ENCODE peak calls at places on chromosomes 4 and X, in seven cellular contexts. M is NCI-H510A, D is substantia nigra, S is heart right ventricle, W is SK-MEL-5, F is sciatic nerve, U is amniotic stem cell. E is an unnamed sample.
A peak's percentile ranks its signal among the peaks of the same experiment; 100 is the strongest.

GRCh38 chr4:3176625-3177229 is 72.2 kb upstream of the MSANTD1 start:
- DNase-seq in S (no peak), D (no peak), U (no peak), M (no peak), W (no peak), F (no peak), E (no peak)

GRCh38 chr4:10115271-10115656 is 1.3 kb downstream of the WDR1 start:
- DNase-seq in U (peak; percentile 9), D (no peak), W (no peak), F (no peak), S (no peak), M (no peak), E (no peak)

GRCh38 chr4:98781641-98782348 is 123.4 kb upstream of the TSPAN5 start:
- DNase-seq in F (no peak), D (no peak), M (no peak), U (no peak), W (no peak), S (no peak), E (no peak)

GRCh38 chr4:25351777-25352421 is 25.2 kb upstream of the ANAPC4 start:
- DNase-seq in M (no peak), S (no peak), D (no peak), U (peak; percentile 0), W (no peak), F (no peak), E (peak; percentile 32)

GRCh38 chr4:149409186-149410056 is 406.2 kb downstream of the IQCM start:
- DNase-seq in W (peak; percentile 72), D (no peak), U (peak; percentile 8), M (no peak), S (peak; percentile 39), F (peak; percentile 54), E (peak; percentile 46)

GRCh38 chr4:154634058-154634457 is 21.6 kb upstream of the FGG start:
- DNase-seq in S (no peak), W (no peak), F (no peak), U (no peak), M (no peak), D (no peak), E (no peak)

GRCh38 chr4:131566026-131566425 is 1583.1 kb upstream of the PCDH10 start:
- DNase-seq in W (no peak), U (no peak), M (no peak), F (no peak), S (no peak), D (no peak), E (no peak)

GRCh38 chrX:1893758-1894294 is 279.0 kb downstream of the ASMT start:
- DNase-seq in F (no peak), S (no peak), U (no peak), W (no peak), D (no peak), M (no peak), E (no peak)

GRCh38 chr4:87266986-87267385 is 46.6 kb upstream of the KLHL8 start:
- DNase-seq in S (no peak), W (no peak), U (no peak), D (no peak), M (no peak), F (no peak), E (no peak)

GRCh38 chrX:110852180-110852579 is 56.6 kb upstream of the CHRDL1 start:
- DNase-seq in W (peak; percentile 64), D (no peak), U (no peak), M (no peak), S (no peak), F (no peak), E (no peak)

GRCh38 chr4:86033171-86033570 is 326.7 kb downstream of the MAPK10 start:
- DNase-seq in D (no peak), F (peak; percentile 61), S (peak; percentile 25), W (no peak), M (no peak), U (no peak), E (peak; percentile 74)

GRCh38 chr4:140533951-140534480 is 10.0 kb downstream of the ELMOD2 start:
- DNase-seq in F (no peak), M (no peak), U (no peak), D (no peak), S (no peak), W (no peak), E (no peak)

GRCh38 chr4:7535619-7536018 is 100.9 kb upstream of the PSAPL1 start:
- DNase-seq in S (no peak), M (no peak), F (no peak), D (no peak), W (no peak), U (no peak), E (no peak)

GRCh38 chrX:66622209-66622608 is 16.7 kb downstream of the EDA2R start:
- DNase-seq in M (no peak), F (no peak), W (no peak), S (no peak), D (no peak), U (no peak), E (no peak)

GRCh38 chrX:76148753-76149152 is 24.1 kb upstream of the PBDC1 start:
- DNase-seq in S (peak; percentile 10), U (no peak), M (no peak), F (no peak), D (no peak), W (peak; percentile 46), E (no peak)

GRCh38 chrX:70168238-70169188 is 8.8 kb upstream of the DGAT2L6 start:
- DNase-seq in D (no peak), S (no peak), F (no peak), U (no peak), W (peak; percentile 67), M (no peak), E (peak; percentile 11)

GRCh38 chrX:24259544-24260240 is 54.2 kb downstream of the SUPT20HL2 start:
- DNase-seq in W (peak; percentile 73), S (no peak), F (no peak), D (no peak), U (peak; percentile 50), M (no peak), E (peak; percentile 52)

GRCh38 chr4:38753021-38753806 is 29.6 kb downstream of the TLR10 start:
- DNase-seq in D (peak; percentile 6), M (no peak), S (peak; percentile 79), W (peak; percentile 98), U (peak; percentile 88), F (peak; percentile 93), E (peak; percentile 96)

GRCh38 chr4:148397006-148397673 is 45.1 kb downstream of the NR3C2 start:
- DNase-seq in U (no peak), S (no peak), W (no peak), F (no peak), D (no peak), M (no peak), E (no peak)

GRCh38 chrX:54928876-54929275 is 8.3 kb downstream of the TRO start:
- DNase-seq in W (no peak), S (no peak), F (no peak), D (no peak), U (no peak), M (no peak), E (no peak)

GRCh38 chr4:165754664-165755063 is 118.4 kb upstream of the TLL1 start:
- DNase-seq in M (no peak), S (no peak), D (no peak), U (no peak), W (no peak), F (no peak), E (no peak)

GRCh38 chr4:79024371-79024770 is 85.1 kb upstream of the PAQR3 start:
- DNase-seq in F (no peak), D (no peak), U (no peak), M (no peak), W (no peak), S (no peak), E (no peak)

GRCh38 chr4:179536694-179537093 is 2094.5 kb upstream of the AGA start:
- DNase-seq in U (no peak), D (no peak), F (no peak), W (no peak), S (no peak), M (no peak), E (no peak)

GRCh38 chrX:135185795-135186443 is 14.7 kb upstream of the CT55 start:
- DNase-seq in F (no peak), M (no peak), D (no peak), S (no peak), W (peak; percentile 77), U (peak; percentile 15), E (peak; percentile 34)

GRCh38 chr4:25913056-25913850 is 767 bp upstream of the SMIM20 start:
- DNase-seq in M (no peak), S (peak; percentile 35), W (no peak), F (peak; percentile 67), D (no peak), U (no peak), E (no peak)

GRCh38 chrX:153953342-153953830 is 8.9 kb upstream of the RENBP start:
- DNase-seq in S (peak; percentile 68), U (no peak), W (peak; percentile 58), M (no peak), D (peak; percentile 20), F (peak; percentile 86), E (no peak)

GRCh38 chrX:117059848-117060247 is 597.1 kb upstream of the CT83 start:
- DNase-seq in W (no peak), M (no peak), S (no peak), D (no peak), F (no peak), U (no peak), E (no peak)

GRCh38 chrX:10110984-10111363 is 45.8 kb upstream of the CLCN4 start:
- DNase-seq in D (no peak), U (no peak), S (no peak), M (no peak), W (no peak), F (no peak), E (no peak)

GRCh38 chrX:41045960-41046567 is 39.2 kb upstream of the USP9X start:
- DNase-seq in F (no peak), U (no peak), D (no peak), W (peak; percentile 10), M (no peak), S (no peak), E (peak; percentile 31)

GRCh38 chrX:130080791-130081367 is 29.4 kb downstream of the ELF4 start:
- DNase-seq in S (no peak), F (no peak), W (no peak), M (no peak), D (no peak), U (no peak), E (no peak)

GRCh38 chr4:8860892-8861575 is 10.6 kb downstream of the HMX1 start:
- DNase-seq in F (no peak), D (no peak), S (no peak), M (no peak), W (no peak), U (no peak), E (no peak)

GRCh38 chr4:54683616-54684346 is 26.0 kb downstream of the KIT start:
- DNase-seq in D (no peak), M (no peak), W (peak; percentile 69), F (no peak), S (no peak), U (no peak), E (no peak)

GRCh38 chrX:1528884-1529203 is 8.1 kb downstream of the P2RY8 start:
- DNase-seq in W (no peak), M (no peak), S (no peak), D (no peak), U (no peak), F (no peak), E (no peak)

GRCh38 chr4:78937837-78938236 is 1.4 kb downstream of the PAQR3 start:
- DNase-seq in U (no peak), D (no peak), F (no peak), S (no peak), M (no peak), W (no peak), E (no peak)

GRCh38 chrX:23888887-23889501 is 18.7 kb downstream of the APOO start:
- DNase-seq in U (no peak), W (no peak), D (no peak), F (no peak), M (no peak), S (no peak), E (no peak)

GRCh38 chrX:38006283-38006682 is at the start of gene SYTL5:
- DNase-seq in M (no peak), F (no peak), S (no peak), D (no peak), U (no peak), W (no peak), E (no peak)

GRCh38 chr4:126242679-126243390 is 928.1 kb downstream of the FAT4 start:
- DNase-seq in U (no peak), F (no peak), D (no peak), M (no peak), W (no peak), S (peak; percentile 26), E (no peak)

GRCh38 chrX:24175276-24175675 is 25.7 kb downstream of the ZFX start:
- DNase-seq in S (no peak), W (no peak), D (no peak), F (no peak), U (no peak), M (no peak), E (no peak)